ENCODE peak calls at places on chromosomes 3 and 15, in five cellular contexts. F, T, V, H and O are unnamed samples.

GRCh38 chr3:46186856-46187700 is 21.0 kb downstream of the CCR1 start:
- DNase-seq in F (no peak), T (no peak), V (no peak), H (no peak), O (no peak)

GRCh38 chr15:101093959-101094358 is 157.9 kb downstream of the CHSY1 start:
- DNase-seq in F (no peak), T (no peak), V (no peak), H (no peak), O (no peak)

GRCh38 chr15:75553659-75554058 is 25.5 kb downstream of the PTPN9 start:
- DNase-seq in F (no peak), T (no peak), V (no peak), H (no peak), O (no peak)

GRCh38 chr3:94440767-94441493 is 378.1 kb downstream of the NSUN3 start:
- DNase-seq in F (no peak), T (peak; percentile 51), V (peak; percentile 89), H (peak; percentile 49), O (no peak)

GRCh38 chr15:98698792-98699191 is 50.5 kb downstream of the IGF1R start:
- DNase-seq in F (no peak), T (no peak), V (no peak), H (no peak), O (no peak)

GRCh38 chr3:185807455-185808068 is 17.3 kb downstream of the IGF2BP2 start:
- DNase-seq in F (no peak), T (peak; percentile 97), V (peak; percentile 94), H (peak; percentile 95), O (no peak)

GRCh38 chr3:175274474-175275218 is 415.5 kb downstream of the NAALADL2 start:
- DNase-seq in F (no peak), T (peak; percentile 19), V (no peak), H (no peak), O (no peak)

GRCh38 chr3:50190921-50191660 is at the start of gene GNAT1:
- DNase-seq in F (no peak), T (no peak), V (no peak), H (no peak), O (no peak)

GRCh38 chr3:171825222-171825828 is 15.0 kb upstream of the PLD1 start:
- DNase-seq in F (no peak), T (peak; percentile 85), V (peak; percentile 96), H (peak; percentile 88), O (no peak)

GRCh38 chr15:88834211-88834812 is 31.1 kb downstream of the ACAN start:
- DNase-seq in F (no peak), T (peak; percentile 81), V (peak; percentile 63), H (peak; percentile 15), O (no peak)

GRCh38 chr3:74360406-74360805 is 254.1 kb downstream of the CNTN3 start:
- DNase-seq in F (no peak), T (no peak), V (no peak), H (no peak), O (no peak)

GRCh38 chr3:183941216-183941615 is 56.5 kb upstream of the PARL start:
- DNase-seq in F (no peak), T (no peak), V (no peak), H (no peak), O (no peak)

GRCh38 chr3:33385423-33385822 is 54.8 kb downstream of the UBP1 start:
- DNase-seq in F (no peak), T (peak; percentile 21), V (peak; percentile 20), H (no peak), O (no peak)

GRCh38 chr3:56154297-56154696 is 314.0 kb downstream of the ERC2 start:
- DNase-seq in F (no peak), T (peak; percentile 1), V (no peak), H (peak; percentile 33), O (no peak)

GRCh38 chr15:37140531-37141053 is 40.2 kb upstream of the MEIS2 start:
- DNase-seq in F (no peak), T (no peak), V (peak; percentile 30), H (peak; percentile 47), O (no peak)

GRCh38 chr15:28094732-28095521 is 4.2 kb downstream of the OCA2 start:
- DNase-seq in F (peak; percentile 91), T (no peak), V (no peak), H (peak; percentile 20), O (no peak)

GRCh38 chr3:132660056-132660744 is at the start of gene UBA5:
- DNase-seq in F (peak; percentile 67), T (peak; percentile 76), V (peak; percentile 61), H (peak; percentile 84), O (no peak)

GRCh38 chr3:171676600-171677175 is 133.6 kb downstream of the PLD1 start:
- DNase-seq in F (no peak), T (no peak), V (no peak), H (no peak), O (no peak)

GRCh38 chr15:51223771-51224229 is 114.6 kb downstream of the CYP19A1 start:
- DNase-seq in F (peak; percentile 29), T (peak; percentile 61), V (peak; percentile 66), H (peak; percentile 96), O (no peak)

GRCh38 chr3:149970716-149971402 is at the start of gene PFN2:
- DNase-seq in F (peak; percentile 48), T (peak; percentile 76), V (peak; percentile 73), H (peak; percentile 83), O (no peak)

GRCh38 chr15:59199775-59200465 is 6.7 kb upstream of the LDHAL6B start:
- DNase-seq in F (no peak), T (peak; percentile 65), V (peak; percentile 85), H (peak; percentile 85), O (no peak)

GRCh38 chr15:88744548-88745020 is 58.7 kb upstream of the ACAN start:
- DNase-seq in F (no peak), T (no peak), V (no peak), H (no peak), O (no peak)

GRCh38 chr3:134803051-134803505 is 8.0 kb downstream of the EPHB1 start:
- DNase-seq in F (no peak), T (no peak), V (no peak), H (no peak), O (no peak)

GRCh38 chr3:106006001-106006400 is 137.2 kb upstream of the CBLB start:
- DNase-seq in F (no peak), T (peak; percentile 97), V (peak; percentile 87), H (peak; percentile 93), O (no peak)

GRCh38 chr3:171240504-171240835 is 213.9 kb upstream of the SLC2A2 start:
- DNase-seq in F (no peak), T (no peak), V (no peak), H (no peak), O (no peak)

GRCh38 chr15:62883938-62884479 is 158.5 kb upstream of the TPM1 start:
- DNase-seq in F (no peak), T (no peak), V (peak; percentile 70), H (peak; percentile 61), O (no peak)

GRCh38 chr3:151443583-151443982 is 17.3 kb downstream of the IGSF10 start:
- DNase-seq in F (no peak), T (no peak), V (no peak), H (peak; percentile 25), O (no peak)

GRCh38 chr15:91694131-91694828 is 159.2 kb upstream of the SLCO3A1 start:
- DNase-seq in F (no peak), T (no peak), V (peak; percentile 23), H (peak; percentile 79), O (no peak)

GRCh38 chr15:82943176-82943575 is 9.3 kb downstream of the HOMER2 start:
- DNase-seq in F (no peak), T (no peak), V (no peak), H (peak; percentile 44), O (no peak)

GRCh38 chr3:72950801-72951200 is 45.8 kb upstream of the PPP4R2 start:
- DNase-seq in F (no peak), T (no peak), V (no peak), H (no peak), O (no peak)

GRCh38 chr15:67067930-67068542 is 2.6 kb downstream of the SMAD3 start:
- DNase-seq in F (no peak), T (peak; percentile 42), V (peak; percentile 32), H (peak; percentile 56), O (no peak)
- H3K27ac ChIP-seq in F (peak overlapping the region; percentile 85), T (peak overlapping the region; percentile 81), V (peak overlapping the region; percentile 92), H (peak overlapping the region; percentile 83), O (peak overlapping the region; percentile 86)

GRCh38 chr15:25087137-25087536 is 132.3 kb downstream of the SNRPN start:
- DNase-seq in F (no peak), T (no peak), V (no peak), H (no peak), O (no peak)
- H3K9me3 ChIP-seq in F (peaks cover 88% of the 10 kb centered on the region), T (peaks cover 74% of the 10 kb centered on the region), V (peaks cover 81% of the 10 kb centered on the region), H (no peaks in the 10 kb centered on the region), O (peaks cover 97% of the 10 kb centered on the region)

GRCh38 chr3:47732143-47732542 is 49.5 kb downstream of the SMARCC1 start:
- DNase-seq in F (no peak), T (no peak), V (no peak), H (no peak), O (no peak)
- H3K27ac ChIP-seq in F (no peak overlapping the region), T (no peak overlapping the region), V (no peak overlapping the region), H (no peak overlapping the region), O (no peak overlapping the region)

GRCh38 chr15:64582202-64582601 is 121.8 kb downstream of the ZNF609 start:
- DNase-seq in F (no peak), T (no peak), V (peak; percentile 42), H (peak; percentile 17), O (no peak)

GRCh38 chr15:64580696-64581407 is 120.5 kb downstream of the ZNF609 start:
- DNase-seq in F (no peak), T (no peak), V (no peak), H (no peak), O (no peak)

GRCh38 chr15:64583519-64583918 is 123.1 kb downstream of the ZNF609 start:
- DNase-seq in F (no peak), T (no peak), V (no peak), H (no peak), O (no peak)

GRCh38 chr15:64583983-64584382 is 123.6 kb downstream of the ZNF609 start:
- DNase-seq in F (no peak), T (no peak), V (no peak), H (no peak), O (no peak)

GRCh38 chr15:64581408-64581761 is 121.0 kb downstream of the ZNF609 start:
- DNase-seq in F (no peak), T (no peak), V (no peak), H (no peak), O (no peak)
- H3K9me3 ChIP-seq in F (peaks cover 9% of the 10 kb centered on the region), T (peaks cover 10% of the 10 kb centered on the region), V (peaks cover 13% of the 10 kb centered on the region), H (no peaks in the 10 kb centered on the region), O (no peaks in the 10 kb centered on the region)

GRCh38 chr3:63687569-63688233 is 35.2 kb downstream of the SNTN start:
- DNase-seq in F (no peak), T (no peak), V (no peak), H (peak; percentile 27), O (no peak)

GRCh38 chr3:63689285-63689684 is 36.8 kb downstream of the SNTN start:
- DNase-seq in F (no peak), T (no peak), V (no peak), H (no peak), O (no peak)

GRCh38 chr3:63684081-63684480 is 31.6 kb downstream of the SNTN start:
- DNase-seq in F (no peak), T (no peak), V (no peak), H (no peak), O (no peak)

DNA sequence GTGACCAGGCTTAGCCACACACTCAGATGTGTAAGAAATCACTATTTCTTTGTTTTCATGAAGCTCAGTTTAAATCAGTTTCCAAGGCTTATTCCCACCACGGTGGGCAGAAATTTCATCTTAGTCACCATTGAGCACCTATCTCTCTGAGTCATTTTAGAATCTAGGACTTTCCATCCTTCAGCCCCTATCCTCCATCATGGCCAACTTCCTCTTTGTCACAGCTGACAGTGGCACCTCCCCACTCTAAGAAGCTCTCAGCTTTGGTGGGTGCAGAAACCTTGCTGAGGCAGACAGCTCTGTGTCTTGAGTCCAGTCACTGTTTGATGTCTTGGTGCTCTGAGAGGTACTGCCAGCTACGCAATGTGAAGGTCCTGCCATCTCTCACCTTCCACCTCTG is 32.9 kb downstream of the SNTN start:
- DNase-seq in F (no peak), T (no peak), V (no peak), H (no peak), O (no peak)
- H3K27ac ChIP-seq in F (no peak overlapping the region), T (no peak overlapping the region), V (no peak overlapping the region), H (no peak overlapping the region), O (no peak overlapping the region)